ENCODE peak calls at places on chromosomes 6 and 20, in four cellular contexts. Y is NCI-H1436, S is AG10803, Z is cardiac fibroblast. O is an unnamed sample.
A peak's percentile ranks its signal among the peaks of the same experiment; 100 is the strongest.

GRCh38 chr6:5749016-5749665 is 257.6 kb downstream of the NRN1 start:
- DNase-seq in Z (no peak), Y (no peak), S (no peak), O (no peak)

GRCh38 chr6:138526822-138527235 is 27.5 kb upstream of the NHSL1 start:
- DNase-seq in Z (no peak), Y (no peak), S (no peak), O (no peak)

GRCh38 chr20:50190251-50191064 is at the start of gene CEBPB:
- DNase-seq in S (peak; percentile 90), Z (peak; percentile 89), Y (peak; percentile 84), O (peak; percentile 75)

GRCh38 chr20:63553251-63553932 is 567 bp upstream of the FNDC11 start:
- DNase-seq in Z (peak; percentile 89), Y (peak; percentile 83), S (peak; percentile 76), O (no peak)

GRCh38 chr20:2750343-2751251 is 49.8 kb downstream of the CPXM1 start:
- DNase-seq in Z (peak; percentile 52), S (peak; percentile 38), Y (no peak), O (no peak)

GRCh38 chr6:166364480-166364879 is 18.3 kb downstream of the MPC1 start:
- DNase-seq in Y (no peak), S (no peak), Z (no peak), O (no peak)

GRCh38 chr6:159969921-159970320 is 1.0 kb downstream of the IGF2R start:
- DNase-seq in Z (peak; percentile 84), S (peak; percentile 73), Y (no peak), O (peak; percentile 44)

GRCh38 chr20:53853451-53853713 is 217.0 kb downstream of the BCAS1 start:
- DNase-seq in Y (no peak), Z (no peak), S (no peak), O (no peak)

GRCh38 chr6:158506577-158506976 is 53.3 kb upstream of the TMEM181 start:
- DNase-seq in S (no peak), Z (no peak), Y (no peak), O (no peak)

GRCh38 chr6:13605634-13606033 is 9.5 kb upstream of the NOL7 start:
- DNase-seq in Z (no peak), S (no peak), Y (no peak), O (no peak)

GRCh38 chr6:134938896-134939295 is 11.0 kb downstream of the ALDH8A1 start:
- DNase-seq in S (no peak), Y (no peak), Z (peak; percentile 22), O (no peak)

GRCh38 chr6:107061125-107062020 is 33.4 kb downstream of the MTRES1 start:
- DNase-seq in Z (no peak), S (no peak), Y (no peak), O (no peak)

GRCh38 chr6:25350593-25350992 is 71.4 kb downstream of the CARMIL1 start:
- DNase-seq in Z (no peak), Y (no peak), S (no peak), O (no peak)

GRCh38 chr6:111838749-111839484 is 34.3 kb downstream of the FYN start:
- DNase-seq in Z (no peak), S (no peak), Y (no peak), O (no peak)

GRCh38 chr20:23257106-23257761 is 93.4 kb upstream of the NXT1 start:
- DNase-seq in Y (no peak), S (no peak), Z (peak; percentile 39), O (no peak)

GRCh38 chr6:169829786-169830185 is 78.4 kb downstream of the ERMARD start:
- DNase-seq in S (no peak), Z (no peak), Y (no peak), O (no peak)

GRCh38 chr6:75421316-75422023 is 72.1 kb downstream of the FILIP1 start:
- DNase-seq in Y (no peak), S (no peak), Z (peak; percentile 58), O (no peak)

O was measured in nucleus accumbens.